ENCODE peak calls at places on chromosomes 13 and 19, in ten cellular contexts. E, V, Z, F, Y, A, U, S, X and W are unnamed samples. For H3K36me3, the result is how much of the 10 kb centered on the place peaks cover.

GRCh38 chr19:24046550-24046949 is 40.4 kb upstream of the ZNF254 start:
- DNase-seq in E (no peak), V (no peak), Z (no peak), F (no peak), Y (no peak), A (no peak), U (no peak), S (no peak), X (no peak), W (no peak)

GRCh38 chr19:5246554-5247155 is 94.0 kb downstream of the PTPRS start:
- DNase-seq in E (no peak), V (no peak), Z (no peak), F (no peak), Y (no peak), A (no peak), U (no peak), S (no peak), X (no peak), W (no peak)

GRCh38 chr13:66546534-66547379 is 683.4 kb downstream of the PCDH9 start:
- DNase-seq in E (no peak), V (no peak), Z (peak), F (no peak), Y (no peak), A (peak), U (no peak), S (no peak), X (no peak), W (no peak)

GRCh38 chr13:58165617-58166016 is 534.1 kb downstream of the PCDH17 start:
- DNase-seq in E (no peak), V (no peak), Z (no peak), F (no peak), Y (no peak), A (no peak), U (no peak), S (no peak), X (no peak), W (no peak)

GRCh38 chr19:5547881-5548280 is 19.9 kb downstream of the TINCR start:
- DNase-seq in E (no peak), V (peak), Z (no peak), F (no peak), Y (peak), A (peak), U (peak), S (no peak), X (peak), W (no peak)

GRCh38 chr19:2296141-2296540 is 11.8 kb downstream of the LINGO3 start:
- DNase-seq in E (no peak), V (no peak), Z (no peak), F (no peak), Y (no peak), A (no peak), U (no peak), S (no peak), X (no peak), W (no peak)

GRCh38 chr13:30607908-30608307 is 9.8 kb upstream of the USPL1 start:
- DNase-seq in E (no peak), V (no peak), Z (no peak), F (no peak), Y (no peak), A (no peak), U (no peak), S (no peak), X (no peak), W (no peak)

GRCh38 chr13:84844473-84844872 is 954.7 kb downstream of the SLITRK6 start:
- DNase-seq in E (no peak), V (no peak), Z (no peak), F (no peak), Y (no peak), A (no peak), U (peak), S (no peak), X (no peak), W (no peak)

GRCh38 chr13:112067121-112067741 is at the start of gene SOX1:
- DNase-seq in E (no peak), V (peak), Z (no peak), F (no peak), Y (no peak), A (no peak), U (peak), S (no peak), X (no peak), W (no peak)

GRCh38 chr19:32674153-32674958 is 624 bp downstream of the ANKRD27 start:
- DNase-seq in E (no peak), V (no peak), Z (no peak), F (no peak), Y (no peak), A (no peak), U (no peak), S (no peak), X (no peak), W (no peak)

GRCh38 chr19:5036733-5037681 is 68.1 kb downstream of the KDM4B start:
- DNase-seq in E (no peak), V (no peak), Z (peak), F (peak), Y (peak), A (peak), U (peak), S (no peak), X (no peak), W (no peak)

GRCh38 chr13:52599853-52600603 is 42.2 kb upstream of the HNRNPA1L2 start:
- DNase-seq in E (no peak), V (peak), Z (peak), F (peak), Y (peak), A (no peak), U (peak), S (no peak), X (no peak), W (no peak)

GRCh38 chr13:51136276-51136980 is 25.4 kb upstream of the C13orf42 start:
- DNase-seq in E (no peak), V (peak), Z (no peak), F (no peak), Y (no peak), A (no peak), U (peak), S (no peak), X (no peak), W (no peak)

GRCh38 chr19:58477871-58478270 is 1.7 kb downstream of the ZNF446 start:
- DNase-seq in E (no peak), V (no peak), Z (no peak), F (no peak), Y (no peak), A (no peak), U (no peak), S (no peak), X (no peak), W (no peak)

GRCh38 chr19:679418-680286 is 3.5 kb downstream of the FSTL3 start:
- DNase-seq in E (no peak), V (peak), Z (peak), F (peak), Y (peak), A (no peak), U (peak), S (peak), X (no peak), W (peak)

GRCh38 chr19:19095691-19096090 is 31.9 kb downstream of the SLC25A42 start:
- DNase-seq in E (no peak), V (no peak), Z (no peak), F (no peak), Y (no peak), A (no peak), U (no peak), S (no peak), X (no peak), W (no peak)

GRCh38 chr13:21717817-21718216 is 46.9 kb downstream of the FGF9 start:
- DNase-seq in E (peak), V (peak), Z (no peak), F (no peak), Y (no peak), A (no peak), U (no peak), S (no peak), X (no peak), W (no peak)

GRCh38 chr19:15424692-15425272 is 6.0 kb upstream of the AKAP8L start:
- DNase-seq in E (no peak), V (no peak), Z (no peak), F (no peak), Y (no peak), A (no peak), U (no peak), S (no peak), X (no peak), W (no peak)

GRCh38 chr19:44002212-44002565 is 568 bp upstream of the ZNF230 start:
- DNase-seq in E (no peak), V (no peak), Z (peak), F (no peak), Y (no peak), A (no peak), U (no peak), S (no peak), X (no peak), W (no peak)

GRCh38 chr13:94859812-94860210 is 147.5 kb upstream of the SOX21 start:
- DNase-seq in E (no peak), V (no peak), Z (no peak), F (no peak), Y (no peak), A (no peak), U (no peak), S (no peak), X (no peak), W (no peak)

GRCh38 chr13:41648314-41648935 is 191.1 kb downstream of the RGCC start:
- DNase-seq in E (no peak), V (no peak), Z (peak), F (no peak), Y (no peak), A (no peak), U (peak), S (no peak), X (no peak), W (no peak)

GRCh38 chr13:24671367-24672117 is 8.7 kb upstream of the ATP12A start:
- DNase-seq in E (peak), V (peak), Z (peak), F (peak), Y (peak), A (peak), U (peak), S (peak), X (peak), W (no peak)

GRCh38 chr13:42883771-42884170 is 102.4 kb downstream of the FAM216B start:
- DNase-seq in E (no peak), V (peak), Z (peak), F (no peak), Y (peak), A (peak), U (peak), S (no peak), X (no peak), W (no peak)

GRCh38 chr19:8161135-8161646 is 11.8 kb upstream of the FBN3 start:
- DNase-seq in E (no peak), V (peak), Z (no peak), F (no peak), Y (peak), A (peak), U (peak), S (no peak), X (no peak), W (no peak)

GRCh38 chr13:42969558-42970172 is 22.4 kb downstream of the EPSTI1 start:
- DNase-seq in E (peak), V (peak), Z (peak), F (peak), Y (peak), A (peak), U (peak), S (peak), X (no peak), W (no peak)

GRCh38 chr19:1658446-1659433 is 6.3 kb upstream of the TCF3 start:
- DNase-seq in E (no peak), V (no peak), Z (no peak), F (no peak), Y (no peak), A (no peak), U (no peak), S (no peak), X (no peak), W (no peak)

GRCh38 chr13:53783466-53783865 is 754.9 kb downstream of the OLFM4 start:
- DNase-seq in E (no peak), V (peak), Z (no peak), F (no peak), Y (no peak), A (no peak), U (no peak), S (no peak), X (no peak), W (no peak)

GRCh38 chr13:31431722-31432137 is 232.0 kb downstream of the B3GLCT start:
- DNase-seq in E (no peak), V (peak), Z (peak), F (peak), Y (peak), A (peak), U (peak), S (peak), X (no peak), W (peak)

GRCh38 chr13:50236898-50237318 is 221.7 kb downstream of the KCNRG start:
- DNase-seq in E (no peak), V (no peak), Z (peak), F (no peak), Y (no peak), A (peak), U (peak), S (no peak), X (no peak), W (no peak)

GRCh38 chr19:7918615-7919421 is 1.3 kb upstream of the SNAPC2 start:
- DNase-seq in E (no peak), V (no peak), Z (no peak), F (no peak), Y (no peak), A (no peak), U (no peak), S (no peak), X (no peak), W (no peak)

GRCh38 chr19:39765091-39766076 is 13.3 kb upstream of the LEUTX start:
- DNase-seq in E (no peak), V (peak), Z (peak), F (peak), Y (peak), A (peak), U (peak), S (no peak), X (no peak), W (no peak)

GRCh38 chr13:80196756-80197155 is 144.2 kb downstream of the SPRY2 start:
- DNase-seq in E (no peak), V (no peak), Z (no peak), F (no peak), Y (no peak), A (peak), U (no peak), S (no peak), X (no peak), W (no peak)

GRCh38 chr19:799076-799881 is 2.0 kb downstream of the PTBP1 start:
- DNase-seq in E (no peak), V (peak), Z (peak), F (no peak), Y (peak), A (no peak), U (peak), S (no peak), X (no peak), W (no peak)

GRCh38 chr19:44757735-44758505 is 9.4 kb downstream of the BCL3 start:
- DNase-seq in E (no peak), V (peak), Z (no peak), F (peak), Y (peak), A (no peak), U (peak), S (peak), X (no peak), W (no peak)

GRCh38 chr13:111486801-111487200 is 166.4 kb downstream of the TEX29 start:
- DNase-seq in E (no peak), V (no peak), Z (no peak), F (no peak), Y (no peak), A (no peak), U (no peak), S (no peak), X (no peak), W (no peak)

GRCh38 chr13:101967216-101967615 is 434.6 kb downstream of the FGF14 start:
- DNase-seq in E (no peak), V (no peak), Z (no peak), F (no peak), Y (no peak), A (no peak), U (no peak), S (no peak), X (no peak), W (no peak)

GRCh38 chr19:8526345-8527062 is 12.5 kb upstream of the ZNF414 start:
- DNase-seq in E (peak), V (peak), Z (peak), F (peak), Y (peak), A (peak), U (peak), S (peak), X (peak), W (peak)

DNA sequence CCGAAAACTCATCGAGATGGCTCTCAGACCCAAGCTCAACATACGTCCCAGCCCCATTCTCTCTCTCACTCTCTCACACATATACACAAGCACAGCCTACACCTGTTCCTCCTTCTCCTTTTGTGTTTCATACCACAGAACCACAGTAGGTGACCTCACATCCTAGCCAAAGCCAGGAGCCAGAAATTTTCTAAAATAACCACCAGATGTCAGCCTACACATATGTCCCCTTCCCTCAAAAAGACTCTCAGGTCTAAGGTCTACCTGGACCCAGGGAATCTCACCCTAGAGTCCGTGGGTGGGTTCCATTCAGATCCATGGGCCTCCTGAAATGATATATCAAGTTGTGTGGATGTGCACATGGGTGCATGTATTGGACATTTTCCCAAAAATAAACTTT is 104.2 kb upstream of the IPO5 start:
- DNase-seq in E (no peak), V (peak), Z (peak), F (no peak), Y (no peak), A (no peak), U (peak), S (no peak), X (no peak), W (no peak)
- TF ChIP-seq CTCF in E (no peak), V (peak), Z (peak), F (no peak), Y (peak), A (peak), U (peak), S (peak), X (peak), W (no peak)

DNA sequence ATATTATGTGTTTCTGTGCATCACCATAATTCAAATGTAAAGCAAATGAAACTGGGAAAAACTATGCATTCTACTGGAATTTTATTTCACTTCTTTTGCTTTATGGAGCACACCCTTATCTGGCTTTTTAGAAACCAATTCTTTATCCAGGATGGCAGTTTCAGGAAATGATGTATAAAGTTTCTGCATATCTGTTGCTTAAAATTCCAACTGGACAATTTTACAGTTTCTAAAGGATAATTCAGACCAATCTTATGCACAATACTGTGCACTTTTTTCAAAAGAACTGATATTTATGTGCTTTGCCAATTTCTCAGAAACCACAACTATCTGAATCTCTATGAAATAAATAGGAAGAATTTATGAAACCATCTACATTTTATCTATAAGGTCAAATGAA is 246.5 kb upstream of the MIR17HG start:
- DNase-seq in E (no peak), V (no peak), Z (no peak), F (no peak), Y (no peak), A (no peak), U (no peak), S (no peak), X (no peak), W (no peak)
- H3K36me3 ChIP-seq in E (under half), V (under half), Z (under half), F (under half), Y (under half), A (under half), U (under half), S (under half), X (under half), W (under half)

DNA sequence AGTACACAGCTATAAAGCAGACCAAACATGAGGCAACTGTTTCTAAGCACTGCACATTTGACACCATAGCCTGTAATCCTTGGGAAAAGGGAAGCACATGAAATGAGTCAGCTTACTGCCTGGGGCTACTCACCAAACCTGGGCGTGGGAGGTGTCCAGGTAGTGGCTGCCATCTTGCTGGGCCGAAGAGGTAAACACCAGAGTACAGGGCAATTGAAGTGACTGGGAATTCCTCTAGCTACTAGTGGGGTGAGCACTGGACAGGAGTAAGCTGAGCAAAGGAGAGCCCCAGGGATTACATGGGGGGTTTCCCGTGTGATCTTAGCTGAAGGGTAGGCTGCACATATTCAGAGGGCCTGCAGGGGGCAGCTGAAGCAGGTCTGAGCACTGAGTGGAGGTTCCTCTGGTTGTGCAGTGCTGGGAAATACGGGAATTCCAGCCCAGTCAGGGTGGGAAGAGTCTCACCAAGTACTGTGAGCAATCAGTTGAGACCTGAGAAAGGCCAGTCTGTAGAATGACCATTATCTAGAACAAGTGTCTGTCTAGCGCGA is 140.5 kb downstream of the SLC7A1 start:
- DNase-seq in E (peak), V (peak), Z (no peak), F (no peak), Y (peak), A (no peak), U (peak), S (no peak), X (peak), W (no peak)
- TF ChIP-seq CTCF in E (no peak), V (peak), Z (peak), F (no peak), Y (peak), A (peak), U (peak), S (peak), X (peak), W (no peak)

GRCh38 chr19:36060430-36060829 is 5.7 kb downstream of the WDR62 start:
- DNase-seq in E (no peak), V (peak), Z (peak), F (peak), Y (peak), A (peak), U (peak), S (no peak), X (no peak), W (no peak)
- H3K36me3 ChIP-seq in E (under half), V (under half), Z (under half), F (under half), Y (under half), A (under half), U (under half), S (under half), X (under half), W (under half)

GRCh38 chr19:10820173-10820572 is 15.8 kb downstream of the TMED1 start:
- DNase-seq in E (no peak), V (peak), Z (no peak), F (no peak), Y (no peak), A (no peak), U (no peak), S (no peak), X (no peak), W (no peak)
- TF ChIP-seq CTCF in E (no peak), V (peak), Z (no peak), F (peak), Y (peak), A (peak), U (no peak), S (no peak), X (peak), W (no peak)